ENCODE peak calls at places on chromosomes 11 and 22, in ten cellular contexts. One of them, this sample, is unnamed.

GRCh38 chr11:26028294-26028954 is 303.5 kb upstream of the ANO3 start:
- DNase-seq in type B pancreatic cell: no peak
- DNase-seq in breast epithelium: no peak
- DNase-seq in cardiac fibroblast: peak
- DNase-seq in fibroblast of the aortic adventitia: peak
- DNase-seq in choroid plexus epithelial cell: peak
- DNase-seq in AG04450: peak
- DNase-seq in HFFc6: peak
- DNase-seq in OCI-LY7: no peak
- DNase-seq in bronchial epithelial cell: peak
- DNase-seq in this sample: peak

GRCh38 chr22:41939981-41940852 is 6.7 kb downstream of the CENPM start:
- DNase-seq in AG04450: no peak
- DNase-seq in OCI-LY7: peak
- DNase-seq in type B pancreatic cell: no peak
- DNase-seq in breast epithelium: peak
- DNase-seq in cardiac fibroblast: no peak
- DNase-seq in bronchial epithelial cell: no peak
- DNase-seq in HFFc6: no peak
- DNase-seq in choroid plexus epithelial cell: no peak
- DNase-seq in fibroblast of the aortic adventitia: no peak
- DNase-seq in this sample: no peak

GRCh38 chr22:40654522-40655167 is 18.1 kb upstream of the MRTFA start:
- DNase-seq in fibroblast of the aortic adventitia: peak
- DNase-seq in OCI-LY7: no peak
- DNase-seq in AG04450: no peak
- DNase-seq in cardiac fibroblast: peak
- DNase-seq in type B pancreatic cell: no peak
- DNase-seq in HFFc6: peak
- DNase-seq in choroid plexus epithelial cell: peak
- DNase-seq in breast epithelium: peak
- DNase-seq in bronchial epithelial cell: peak
- DNase-seq in this sample: peak

GRCh38 chr22:43270314-43270908 is 72.8 kb downstream of the SCUBE1 start:
- DNase-seq in cardiac fibroblast: no peak
- DNase-seq in bronchial epithelial cell: no peak
- DNase-seq in breast epithelium: no peak
- DNase-seq in HFFc6: no peak
- DNase-seq in OCI-LY7: no peak
- DNase-seq in fibroblast of the aortic adventitia: no peak
- DNase-seq in AG04450: no peak
- DNase-seq in type B pancreatic cell: no peak
- DNase-seq in choroid plexus epithelial cell: peak
- DNase-seq in this sample: no peak

GRCh38 chr11:63552921-63553320 is 10.3 kb downstream of the PLAAT2 start:
- DNase-seq in HFFc6: no peak
- DNase-seq in OCI-LY7: no peak
- DNase-seq in AG04450: no peak
- DNase-seq in breast epithelium: no peak
- DNase-seq in fibroblast of the aortic adventitia: no peak
- DNase-seq in cardiac fibroblast: no peak
- DNase-seq in type B pancreatic cell: peak
- DNase-seq in bronchial epithelial cell: no peak
- DNase-seq in choroid plexus epithelial cell: no peak
- DNase-seq in this sample: no peak

GRCh38 chr22:35330258-35330861 is 30.7 kb downstream of the TOM1 start:
- DNase-seq in HFFc6: peak
- DNase-seq in choroid plexus epithelial cell: peak
- DNase-seq in OCI-LY7: peak
- DNase-seq in fibroblast of the aortic adventitia: peak
- DNase-seq in type B pancreatic cell: no peak
- DNase-seq in breast epithelium: no peak
- DNase-seq in cardiac fibroblast: peak
- DNase-seq in AG04450: peak
- DNase-seq in bronchial epithelial cell: peak
- DNase-seq in this sample: peak

GRCh38 chr11:75311858-75312288 is 39.6 kb downstream of the ARRB1 start:
- DNase-seq in cardiac fibroblast: peak
- DNase-seq in HFFc6: no peak
- DNase-seq in breast epithelium: no peak
- DNase-seq in fibroblast of the aortic adventitia: peak
- DNase-seq in choroid plexus epithelial cell: peak
- DNase-seq in bronchial epithelial cell: no peak
- DNase-seq in OCI-LY7: no peak
- DNase-seq in AG04450: no peak
- DNase-seq in type B pancreatic cell: no peak
- DNase-seq in this sample: no peak

GRCh38 chr22:26588749-26589366 is 1.1 kb downstream of the TPST2 start:
- DNase-seq in OCI-LY7: no peak
- DNase-seq in bronchial epithelial cell: no peak
- DNase-seq in type B pancreatic cell: no peak
- DNase-seq in choroid plexus epithelial cell: no peak
- DNase-seq in AG04450: no peak
- DNase-seq in cardiac fibroblast: no peak
- DNase-seq in HFFc6: no peak
- DNase-seq in fibroblast of the aortic adventitia: no peak
- DNase-seq in breast epithelium: no peak
- DNase-seq in this sample: no peak

GRCh38 chr11:112613051-112613972 is 347.9 kb upstream of the NCAM1 start:
- DNase-seq in type B pancreatic cell: no peak
- DNase-seq in bronchial epithelial cell: peak
- DNase-seq in choroid plexus epithelial cell: peak
- DNase-seq in HFFc6: peak
- DNase-seq in OCI-LY7: no peak
- DNase-seq in cardiac fibroblast: peak
- DNase-seq in AG04450: no peak
- DNase-seq in breast epithelium: peak
- DNase-seq in fibroblast of the aortic adventitia: peak
- DNase-seq in this sample: peak

GRCh38 chr22:32720924-32721323 is 80.6 kb upstream of the TIMP3 start:
- DNase-seq in choroid plexus epithelial cell: peak
- DNase-seq in type B pancreatic cell: no peak
- DNase-seq in bronchial epithelial cell: peak
- DNase-seq in breast epithelium: no peak
- DNase-seq in fibroblast of the aortic adventitia: peak
- DNase-seq in AG04450: no peak
- DNase-seq in OCI-LY7: no peak
- DNase-seq in HFFc6: peak
- DNase-seq in cardiac fibroblast: peak
- DNase-seq in this sample: peak

GRCh38 chr11:76892305-76892704 is 31.6 kb downstream of the ACER3 start:
- DNase-seq in AG04450: no peak
- DNase-seq in HFFc6: no peak
- DNase-seq in OCI-LY7: no peak
- DNase-seq in type B pancreatic cell: no peak
- DNase-seq in choroid plexus epithelial cell: no peak
- DNase-seq in breast epithelium: no peak
- DNase-seq in cardiac fibroblast: no peak
- DNase-seq in bronchial epithelial cell: no peak
- DNase-seq in fibroblast of the aortic adventitia: no peak
- DNase-seq in this sample: no peak

GRCh38 chr11:123653405-123653996 is 923 bp downstream of the SCN3B start:
- DNase-seq in bronchial epithelial cell: no peak
- DNase-seq in OCI-LY7: no peak
- DNase-seq in type B pancreatic cell: no peak
- DNase-seq in HFFc6: no peak
- DNase-seq in cardiac fibroblast: no peak
- DNase-seq in fibroblast of the aortic adventitia: no peak
- DNase-seq in AG04450: no peak
- DNase-seq in choroid plexus epithelial cell: no peak
- DNase-seq in breast epithelium: no peak
- DNase-seq in this sample: no peak

GRCh38 chr11:120134106-120134930 is 3.6 kb downstream of the TRIM29 start:
- DNase-seq in OCI-LY7: no peak
- DNase-seq in HFFc6: no peak
- DNase-seq in fibroblast of the aortic adventitia: no peak
- DNase-seq in type B pancreatic cell: peak
- DNase-seq in choroid plexus epithelial cell: no peak
- DNase-seq in bronchial epithelial cell: no peak
- DNase-seq in AG04450: no peak
- DNase-seq in breast epithelium: peak
- DNase-seq in cardiac fibroblast: no peak
- DNase-seq in this sample: no peak

GRCh38 chr11:491358-491757 is 15.7 kb downstream of the RNH1 start:
- DNase-seq in choroid plexus epithelial cell: no peak
- DNase-seq in cardiac fibroblast: no peak
- DNase-seq in fibroblast of the aortic adventitia: no peak
- DNase-seq in bronchial epithelial cell: no peak
- DNase-seq in AG04450: no peak
- DNase-seq in type B pancreatic cell: no peak
- DNase-seq in breast epithelium: no peak
- DNase-seq in OCI-LY7: no peak
- DNase-seq in HFFc6: no peak
- DNase-seq in this sample: no peak

GRCh38 chr22:47564651-47565050 is 802.2 kb downstream of the TBC1D22A start:
- DNase-seq in HFFc6: no peak
- DNase-seq in bronchial epithelial cell: no peak
- DNase-seq in cardiac fibroblast: no peak
- DNase-seq in AG04450: no peak
- DNase-seq in fibroblast of the aortic adventitia: no peak
- DNase-seq in choroid plexus epithelial cell: no peak
- DNase-seq in type B pancreatic cell: peak
- DNase-seq in breast epithelium: no peak
- DNase-seq in OCI-LY7: no peak
- DNase-seq in this sample: no peak

GRCh38 chr11:133157180-133157579 is 375.1 kb downstream of the OPCML start:
- DNase-seq in breast epithelium: no peak
- DNase-seq in OCI-LY7: no peak
- DNase-seq in bronchial epithelial cell: no peak
- DNase-seq in choroid plexus epithelial cell: no peak
- DNase-seq in cardiac fibroblast: no peak
- DNase-seq in AG04450: no peak
- DNase-seq in HFFc6: no peak
- DNase-seq in type B pancreatic cell: no peak
- DNase-seq in fibroblast of the aortic adventitia: no peak
- DNase-seq in this sample: no peak
- TF ChIP-seq CTCF in breast epithelium: no peak
- TF ChIP-seq CTCF in OCI-LY7: no peak
- TF ChIP-seq CTCF in bronchial epithelial cell: no peak
- TF ChIP-seq CTCF in choroid plexus epithelial cell: no peak
- TF ChIP-seq CTCF in cardiac fibroblast: no peak
- TF ChIP-seq CTCF in AG04450: no peak
- TF ChIP-seq CTCF in HFFc6: no peak
- TF ChIP-seq CTCF in type B pancreatic cell: peak
- TF ChIP-seq CTCF in fibroblast of the aortic adventitia: no peak
- TF ChIP-seq CTCF in this sample: no peak

DNA sequence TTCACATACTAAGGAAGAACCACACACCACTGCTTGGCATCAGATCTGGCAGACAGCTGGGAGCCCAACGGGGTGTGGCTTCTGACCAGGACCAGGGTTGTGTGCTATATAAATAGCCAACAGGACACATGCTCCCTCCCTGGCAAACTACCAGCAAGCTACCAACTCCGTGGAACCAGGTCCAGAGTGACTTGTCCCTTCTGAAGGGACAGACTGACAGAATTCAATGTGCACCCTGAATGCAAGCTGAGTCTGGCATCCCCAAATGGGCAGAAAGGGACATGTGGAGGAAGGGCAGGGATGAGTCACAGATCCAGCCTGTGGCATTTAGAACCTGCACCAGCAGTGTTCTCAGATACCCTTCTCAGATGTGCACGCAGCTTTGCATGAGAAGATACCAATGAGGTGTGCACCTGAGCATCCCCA is 92.9 kb downstream of the MICAL3 start:
- DNase-seq in bronchial epithelial cell: no peak
- DNase-seq in cardiac fibroblast: no peak
- DNase-seq in type B pancreatic cell: no peak
- DNase-seq in AG04450: no peak
- DNase-seq in HFFc6: peak
- DNase-seq in fibroblast of the aortic adventitia: no peak
- DNase-seq in OCI-LY7: no peak
- DNase-seq in choroid plexus epithelial cell: no peak
- DNase-seq in breast epithelium: no peak
- DNase-seq in this sample: no peak
- TF ChIP-seq CTCF in bronchial epithelial cell: no peak
- TF ChIP-seq CTCF in cardiac fibroblast: no peak
- TF ChIP-seq CTCF in type B pancreatic cell: no peak
- TF ChIP-seq CTCF in AG04450: no peak
- TF ChIP-seq CTCF in HFFc6: no peak
- TF ChIP-seq CTCF in fibroblast of the aortic adventitia: no peak
- TF ChIP-seq CTCF in OCI-LY7: no peak
- TF ChIP-seq CTCF in choroid plexus epithelial cell: no peak
- TF ChIP-seq CTCF in breast epithelium: no peak
- TF ChIP-seq CTCF in this sample: no peak

GRCh38 chr11:12587333-12587997 is 86.8 kb upstream of the TEAD1 start:
- DNase-seq in choroid plexus epithelial cell: peak
- DNase-seq in fibroblast of the aortic adventitia: peak
- DNase-seq in AG04450: no peak
- DNase-seq in OCI-LY7: no peak
- DNase-seq in type B pancreatic cell: no peak
- DNase-seq in bronchial epithelial cell: peak
- DNase-seq in cardiac fibroblast: peak
- DNase-seq in breast epithelium: no peak
- DNase-seq in HFFc6: peak
- DNase-seq in this sample: no peak
- TF ChIP-seq CTCF in choroid plexus epithelial cell: no peak
- TF ChIP-seq CTCF in fibroblast of the aortic adventitia: no peak
- TF ChIP-seq CTCF in AG04450: no peak
- TF ChIP-seq CTCF in OCI-LY7: no peak
- TF ChIP-seq CTCF in type B pancreatic cell: no peak
- TF ChIP-seq CTCF in bronchial epithelial cell: no peak
- TF ChIP-seq CTCF in cardiac fibroblast: no peak
- TF ChIP-seq CTCF in breast epithelium: no peak
- TF ChIP-seq CTCF in HFFc6: no peak
- TF ChIP-seq CTCF in this sample: no peak

GRCh38 chr11:28470180-28470579 is 362.0 kb downstream of the METTL15 start:
- DNase-seq in OCI-LY7: no peak
- DNase-seq in choroid plexus epithelial cell: no peak
- DNase-seq in fibroblast of the aortic adventitia: no peak
- DNase-seq in HFFc6: no peak
- DNase-seq in bronchial epithelial cell: no peak
- DNase-seq in breast epithelium: no peak
- DNase-seq in cardiac fibroblast: no peak
- DNase-seq in type B pancreatic cell: no peak
- DNase-seq in AG04450: no peak
- DNase-seq in this sample: no peak
- TF ChIP-seq CTCF in OCI-LY7: no peak
- TF ChIP-seq CTCF in choroid plexus epithelial cell: no peak
- TF ChIP-seq CTCF in fibroblast of the aortic adventitia: no peak
- TF ChIP-seq CTCF in HFFc6: no peak
- TF ChIP-seq CTCF in bronchial epithelial cell: no peak
- TF ChIP-seq CTCF in breast epithelium: no peak
- TF ChIP-seq CTCF in cardiac fibroblast: no peak
- TF ChIP-seq CTCF in type B pancreatic cell: no peak
- TF ChIP-seq CTCF in AG04450: no peak
- TF ChIP-seq CTCF in this sample: no peak

This sample was measured in HFF-Myc.